ENCODE peak calls at places on chromosomes 2 and 18, in nine cellular contexts. D is H9, J is sigmoid colon, W is neural progenitor cell, I is A673, B is cardiac muscle cell, L is fibroblast of lung, T is heart right ventricle, X is esophagus squamous epithelium. R is an unnamed sample.

GRCh38 chr18:47615043-47615442 is 315.4 kb downstream of the SMAD2 start:
- DNase-seq in D (peak; percentile 10), J (no peak), W (no peak), I (no peak), B (no peak), L (no peak), T (no peak), X (no peak), R (no peak)

GRCh38 chr2:203636896-203637818 is 69.3 kb upstream of the CD28 start:
- DNase-seq in D (no peak), J (peak; percentile 68), W (no peak), I (peak; percentile 18), B (peak; percentile 66), L (peak; percentile 40), T (no peak), X (no peak), R (no peak)

GRCh38 chr2:48483506-48483905 is 46.4 kb upstream of the STON1 start:
- DNase-seq in D (no peak), J (peak; percentile 83), W (no peak), I (peak; percentile 50), B (peak; percentile 83), L (peak; percentile 85), T (no peak), X (no peak), R (no peak)

GRCh38 chr2:50514881-50515280 is 517.1 kb downstream of the NRXN1 start:
- DNase-seq in D (peak; percentile 50), J (no peak), W (peak; percentile 54), I (no peak), B (no peak), L (no peak), T (no peak), X (no peak), R (no peak)

GRCh38 chr2:133608291-133608690 is 40.0 kb upstream of the NCKAP5 start:
- DNase-seq in D (no peak), J (no peak), W (no peak), I (no peak), B (no peak), L (no peak), T (no peak), X (no peak), R (no peak)

GRCh38 chr2:72943540-72944395 is 26.4 kb downstream of the EMX1 start:
- DNase-seq in D (no peak), J (no peak), W (no peak), I (no peak), B (no peak), L (no peak), T (no peak), X (no peak), R (no peak)

GRCh38 chr2:127104881-127105655 is 1.9 kb downstream of the BIN1 start:
- DNase-seq in D (peak; percentile 28), J (peak; percentile 72), W (peak; percentile 30), I (no peak), B (peak; percentile 22), L (peak; percentile 41), T (no peak), X (no peak), R (no peak)

GRCh38 chr2:108459441-108459840 is 10.4 kb downstream of the GCC2 start:
- DNase-seq in D (no peak), J (no peak), W (no peak), I (no peak), B (no peak), L (no peak), T (no peak), X (no peak), R (no peak)

GRCh38 chr2:217367464-217367863 is 507.6 kb upstream of the TNP1 start:
- DNase-seq in D (no peak), J (no peak), W (no peak), I (no peak), B (no peak), L (no peak), T (no peak), X (no peak), R (peak; percentile 11)

GRCh38 chr2:179302764-179303561 is 38.3 kb upstream of the SESTD1 start:
- DNase-seq in D (no peak), J (no peak), W (no peak), I (no peak), B (peak; percentile 2), L (peak; percentile 47), T (no peak), X (no peak), R (no peak)

GRCh38 chr2:5946210-5947118 is 254.3 kb downstream of the SOX11 start:
- DNase-seq in D (no peak), J (no peak), W (peak; percentile 96), I (no peak), B (no peak), L (no peak), T (no peak), X (no peak), R (no peak)

GRCh38 chr2:160651416-160652200 is 158.0 kb upstream of the RBMS1 start:
- DNase-seq in D (no peak), J (no peak), W (no peak), I (no peak), B (peak; percentile 63), L (peak; percentile 12), T (no peak), X (no peak), R (no peak)

GRCh38 chr18:3069671-3070433 is 56.9 kb upstream of the LPIN2 start:
- DNase-seq in D (no peak), J (no peak), W (no peak), I (no peak), B (no peak), L (no peak), T (no peak), X (no peak), R (no peak)

GRCh38 chr2:72037322-72037721 is 110.3 kb downstream of the CYP26B1 start:
- DNase-seq in D (peak; percentile 19), J (no peak), W (no peak), I (no peak), B (no peak), L (no peak), T (no peak), X (no peak), R (no peak)

GRCh38 chr2:85981579-85982247 is 92.9 kb upstream of the ST3GAL5 start:
- DNase-seq in D (peak; percentile 14), J (no peak), W (no peak), I (no peak), B (no peak), L (no peak), T (no peak), X (no peak), R (no peak)

GRCh38 chr2:109213646-109214417 is 84.8 kb downstream of the SH3RF3 start:
- DNase-seq in D (no peak), J (peak; percentile 62), W (no peak), I (no peak), B (peak; percentile 90), L (peak; percentile 97), T (no peak), X (no peak), R (peak; percentile 55)

GRCh38 chr2:86053166-86053565 is 52.5 kb downstream of the POLR1A start:
- DNase-seq in D (peak; percentile 5), J (no peak), W (no peak), I (no peak), B (no peak), L (no peak), T (no peak), X (no peak), R (no peak)

GRCh38 chr18:49917742-49918141 is 104.4 kb upstream of the ACAA2 start:
- DNase-seq in D (no peak), J (no peak), W (no peak), I (no peak), B (no peak), L (no peak), T (no peak), X (no peak), R (no peak)

GRCh38 chr2:69149631-69150215 is 136.7 kb downstream of the ANTXR1 start:
- DNase-seq in D (peak; percentile 62), J (peak; percentile 84), W (peak; percentile 73), I (no peak), B (peak; percentile 94), L (peak; percentile 46), T (peak; percentile 41), X (no peak), R (no peak)

DNA sequence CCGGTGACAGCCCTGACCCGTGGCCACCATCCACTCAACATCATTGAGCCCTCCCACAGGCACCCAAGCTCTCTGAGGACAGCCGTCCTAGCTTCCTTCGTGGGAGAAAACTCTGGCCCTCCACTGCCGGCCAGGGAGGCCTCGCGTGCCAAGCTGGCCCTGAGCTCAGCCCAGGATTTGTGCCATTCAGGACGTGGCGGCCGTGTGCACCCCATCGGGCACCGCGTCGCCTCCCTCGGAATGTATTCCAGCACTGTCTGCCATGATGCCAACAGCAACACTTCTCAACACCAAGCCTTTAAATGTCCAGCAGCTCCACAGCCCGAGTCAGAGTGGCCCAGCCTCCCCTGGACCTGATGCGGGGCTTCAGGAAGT is 35.7 kb downstream of the ZNF516 start:
- DNase-seq in D (no peak), J (peak; percentile 64), W (no peak), I (no peak), B (no peak), L (no peak), T (no peak), X (no peak), R (no peak)
- H3K27ac ChIP-seq in D (no peak overlapping the region), J (peak overlapping the region; percentile 83), W (no peak overlapping the region), I (no peak overlapping the region), B (no peak overlapping the region), L (peak overlapping the region; percentile 94), T (peak overlapping the region; percentile 65), X (peak overlapping the region; percentile 40), R (peak overlapping the region; percentile 93)

GRCh38 chr18:14189858-14190257 is 57.6 kb upstream of the ZNF519 start:
- DNase-seq in D (no peak), J (no peak), W (no peak), I (no peak), B (peak; percentile 9), L (peak; percentile 39), T (no peak), X (no peak), R (no peak)
- H3K27ac ChIP-seq in D (no peak overlapping the region), J (no peak overlapping the region), W (no peak overlapping the region), I (no peak overlapping the region), B (no peak overlapping the region), L (no peak overlapping the region), T (no peak overlapping the region), X (no peak overlapping the region), R (no peak overlapping the region)

DNA sequence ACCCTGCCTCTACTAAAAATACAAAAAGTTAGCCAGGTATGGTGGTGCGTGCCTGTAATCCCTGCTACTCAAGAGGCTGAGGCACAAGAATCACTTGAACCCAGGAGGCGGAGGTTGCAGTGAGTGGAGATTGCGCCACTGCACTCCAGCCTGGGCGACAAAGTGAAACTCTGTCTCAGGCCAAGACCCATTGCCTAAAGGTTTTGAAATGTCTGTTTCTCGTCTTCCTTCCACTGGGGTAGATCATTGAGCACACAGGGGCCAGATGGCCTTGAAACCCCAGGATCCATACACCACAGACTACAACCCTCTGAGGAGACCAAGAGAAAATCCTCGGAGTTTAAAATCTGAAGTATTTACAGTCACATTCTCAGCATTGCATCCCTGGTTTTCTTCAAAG is 7.2 kb upstream of the EPAS1 start:
- DNase-seq in D (no peak), J (no peak), W (no peak), I (no peak), B (no peak), L (no peak), T (no peak), X (no peak), R (no peak)
- H3K27ac ChIP-seq in D (no peak overlapping the region), J (no peak overlapping the region), W (no peak overlapping the region), I (no peak overlapping the region), B (no peak overlapping the region), L (no peak overlapping the region), T (no peak overlapping the region), X (no peak overlapping the region), R (no peak overlapping the region)

DNA sequence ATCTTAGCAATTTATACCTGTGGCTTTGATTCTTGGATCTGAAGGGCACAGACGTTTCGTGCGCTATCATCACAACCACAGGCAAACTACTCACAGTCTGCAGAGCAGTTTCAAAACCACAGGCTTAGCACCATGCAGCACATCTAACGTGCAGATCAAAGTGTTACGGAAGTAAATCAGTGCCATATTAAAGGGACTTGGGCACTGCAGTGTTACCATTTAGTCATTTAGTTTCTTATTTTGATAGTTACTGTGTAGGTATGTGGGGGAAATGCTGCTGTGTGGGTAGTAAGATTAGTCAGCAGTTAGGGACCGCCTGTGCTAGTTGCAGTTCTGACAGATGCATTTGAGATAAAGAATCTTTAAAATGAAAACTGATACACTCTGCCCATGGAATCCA is 384.0 kb downstream of the NBAS start:
- DNase-seq in D (no peak), J (no peak), W (no peak), I (peak; percentile 27), B (peak; percentile 3), L (peak; percentile 17), T (no peak), X (no peak), R (no peak)
- H3K27ac ChIP-seq in D (no peak overlapping the region), J (no peak overlapping the region), W (no peak overlapping the region), I (no peak overlapping the region), B (no peak overlapping the region), L (no peak overlapping the region), T (no peak overlapping the region), X (no peak overlapping the region), R (no peak overlapping the region)

R was measured in RWPE1.